ENCODE peak calls at places on chromosome 11, in five cellular contexts. F is SJSA1; Z is right atrium auricular region; H is heart right ventricle; A is stimulated activated CD8-positive, alpha-beta memory T cell treated with anti-CD3 and anti-CD28 coated beads, Interleukin-2, amount 100 ng/mL, for 48 hours. Q is an unnamed sample.

GRCh38 chr11:36030707-36031365 is 87.0 kb downstream of the LDLRAD3 start:
- DNase-seq in F (no peak), Z (no peak), H (no peak), A (no peak), Q (no peak)

GRCh38 chr11:75740681-75741080 is 23.0 kb downstream of the MOGAT2 start:
- DNase-seq in F (no peak), Z (no peak), H (no peak), A (no peak), Q (no peak)

GRCh38 chr11:48025293-48025982 is 45.1 kb downstream of the PTPRJ start:
- DNase-seq in F (no peak), Z (no peak), H (no peak), A (no peak), Q (no peak)

GRCh38 chr11:68457898-68458249 is 2.7 kb upstream of the PPP6R3 start:
- DNase-seq in F (no peak), Z (no peak), H (no peak), A (no peak), Q (no peak)

GRCh38 chr11:114308689-114309089 is 12.5 kb downstream of the NNMT start:
- DNase-seq in F (no peak), Z (peak; percentile 76), H (no peak), A (no peak), Q (peak; percentile 76)

GRCh38 chr11:45896392-45897068 is 10.5 kb downstream of the FREY1 start:
- DNase-seq in F (no peak), Z (no peak), H (no peak), A (no peak), Q (peak; percentile 12)

GRCh38 chr11:66559141-66559861 is 9.1 kb downstream of the CTSF start:
- DNase-seq in F (no peak), Z (no peak), H (no peak), A (no peak), Q (no peak)

GRCh38 chr11:76587810-76588454 is 82.6 kb downstream of the LRRC32 start:
- DNase-seq in F (peak; percentile 18), Z (no peak), H (no peak), A (no peak), Q (peak; percentile 73)

GRCh38 chr11:10322401-10322800 is 17.5 kb downstream of the ADM start:
- DNase-seq in F (no peak), Z (no peak), H (no peak), A (no peak), Q (no peak)

GRCh38 chr11:134126197-134126822 is 57.4 kb downstream of the JAM3 start:
- DNase-seq in F (peak; percentile 25), Z (no peak), H (no peak), A (no peak), Q (peak; percentile 88)